ENCODE peak calls at places on chromosomes 2 and 18, in seven cellular contexts. P is GM12878, A is HL-60, O is K562, Y is HCT116, V is A549, U is Panc1. S is an unnamed sample.

GRCh38 chr2:3483227-3483985 is 35.9 kb downstream of the ADI1 start:
- DNase-seq in P (no peak), A (no peak), O (no peak), Y (no peak), V (no peak), U (no peak), S (no peak)

GRCh38 chr2:120771111-120771555 is 35.5 kb downstream of the GLI2 start:
- DNase-seq in P (no peak), A (no peak), O (no peak), Y (peak; percentile 61), V (no peak), U (no peak), S (no peak)

GRCh38 chr2:239678186-239678490 is 277.3 kb upstream of the HDAC4 start:
- DNase-seq in P (no peak), A (no peak), O (no peak), Y (no peak), V (no peak), U (no peak), S (no peak)

GRCh38 chr2:221596192-221596591 is 24.1 kb upstream of the EPHA4 start:
- DNase-seq in P (no peak), A (no peak), O (no peak), Y (no peak), V (no peak), U (no peak), S (no peak)

GRCh38 chr2:96485751-96486643 is 19.2 kb downstream of the NEURL3 start:
- DNase-seq in P (peak; percentile 97), A (peak; percentile 54), O (no peak), Y (no peak), V (no peak), U (no peak), S (peak; percentile 48)

GRCh38 chr2:98121149-98121548 is 34.2 kb downstream of the VWA3B start:
- DNase-seq in P (no peak), A (no peak), O (no peak), Y (no peak), V (no peak), U (no peak), S (no peak)

GRCh38 chr18:12751891-12752290 is 49.0 kb downstream of the PSMG2 start:
- DNase-seq in P (no peak), A (no peak), O (no peak), Y (no peak), V (no peak), U (no peak), S (no peak)

GRCh38 chr2:217653240-217653639 is 349.6 kb downstream of the TNS1 start:
- DNase-seq in P (no peak), A (no peak), O (no peak), Y (peak; percentile 46), V (peak; percentile 58), U (no peak), S (no peak)

GRCh38 chr2:238136820-238137537 is 1.5 kb upstream of the KLHL30 start:
- DNase-seq in P (no peak), A (peak; percentile 96), O (no peak), Y (no peak), V (no peak), U (no peak), S (peak; percentile 41)

GRCh38 chr18:79784965-79785770 is 12.6 kb upstream of the KCNG2 start:
- DNase-seq in P (no peak), A (no peak), O (no peak), Y (no peak), V (no peak), U (no peak), S (no peak)

GRCh38 chr2:156339110-156339847 is 6.8 kb upstream of the NR4A2 start:
- DNase-seq in P (no peak), A (no peak), O (no peak), Y (peak; percentile 93), V (no peak), U (no peak), S (no peak)

GRCh38 chr2:226489765-226490164 is 309.9 kb downstream of the IRS1 start:
- DNase-seq in P (peak; percentile 7), A (no peak), O (no peak), Y (no peak), V (peak; percentile 10), U (no peak), S (no peak)

GRCh38 chr2:73588177-73588576 is 54.0 kb downstream of the NAT8 start:
- DNase-seq in P (no peak), A (no peak), O (no peak), Y (no peak), V (no peak), U (no peak), S (no peak)

GRCh38 chr18:78659748-78660147 is 319.9 kb upstream of the SALL3 start:
- DNase-seq in P (no peak), A (no peak), O (peak; percentile 13), Y (no peak), V (no peak), U (no peak), S (no peak)

GRCh38 chr2:240453461-240454030 is 18.1 kb downstream of the GPC1 start:
- DNase-seq in P (no peak), A (no peak), O (no peak), Y (no peak), V (no peak), U (no peak), S (no peak)

GRCh38 chr2:197558393-197558792 is 42.5 kb downstream of the MOB4 start:
- DNase-seq in P (no peak), A (no peak), O (no peak), Y (no peak), V (no peak), U (no peak), S (no peak)

GRCh38 chr2:197560146-197560665 is 44.3 kb downstream of the MOB4 start:
- DNase-seq in P (no peak), A (no peak), O (no peak), Y (no peak), V (no peak), U (no peak), S (no peak)

GRCh38 chr2:197555467-197555866 is 39.6 kb downstream of the MOB4 start:
- DNase-seq in P (no peak), A (no peak), O (no peak), Y (no peak), V (no peak), U (no peak), S (no peak)

GRCh38 chr2:197559656-197560055 is 43.8 kb downstream of the MOB4 start:
- DNase-seq in P (no peak), A (no peak), O (no peak), Y (no peak), V (no peak), U (no peak), S (no peak)

GRCh38 chr2:197556456-197556855 is 40.6 kb downstream of the MOB4 start:
- DNase-seq in P (no peak), A (no peak), O (no peak), Y (no peak), V (no peak), U (no peak), S (no peak)
- TF ChIP-seq REST in P (no peak), A (no peak), O (no peak), Y (no peak), V (no peak), U (no peak), S (no peak)

DNA sequence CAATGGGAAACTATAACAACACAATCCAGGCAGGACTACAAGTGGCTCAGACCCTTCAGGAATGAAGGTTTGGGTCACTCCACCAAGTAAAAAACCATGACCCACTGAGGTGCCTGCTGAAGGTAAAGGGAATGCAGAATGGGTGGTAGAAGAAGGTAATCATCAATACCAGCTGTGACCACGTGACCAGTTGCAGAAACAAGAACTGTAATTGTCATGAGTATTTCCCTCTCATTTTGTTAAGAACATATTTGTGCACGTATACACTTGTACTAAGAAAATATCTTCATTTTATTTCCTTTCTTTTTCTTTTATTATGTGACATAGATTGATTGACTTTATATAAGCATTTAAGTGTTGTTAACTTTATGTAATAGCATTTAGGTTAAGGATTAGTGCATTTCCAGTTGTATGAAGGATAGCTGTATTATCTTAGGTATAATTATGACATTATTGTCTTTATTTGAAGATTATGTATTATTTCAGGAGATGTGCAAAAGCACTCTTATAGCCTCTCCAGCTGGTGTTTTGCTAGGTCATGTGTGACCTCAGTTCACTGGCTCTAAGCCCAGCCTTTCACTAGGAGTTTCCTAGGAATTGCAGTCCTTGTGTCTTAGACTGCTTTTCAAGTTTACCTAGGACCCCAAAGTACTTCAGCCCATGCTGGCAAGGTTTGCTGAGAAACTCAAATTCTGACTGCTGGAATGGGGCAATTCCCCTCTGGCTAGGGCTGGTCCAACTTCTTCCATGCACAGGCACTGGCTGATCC is 125.7 kb upstream of the DPP10 start:
- DNase-seq in P (no peak), A (no peak), O (no peak), Y (no peak), V (no peak), U (no peak), S (no peak)
- TF ChIP-seq REST in P (no peak), A (no peak), O (no peak), Y (no peak), V (no peak), U (no peak), S (no peak)

DNA sequence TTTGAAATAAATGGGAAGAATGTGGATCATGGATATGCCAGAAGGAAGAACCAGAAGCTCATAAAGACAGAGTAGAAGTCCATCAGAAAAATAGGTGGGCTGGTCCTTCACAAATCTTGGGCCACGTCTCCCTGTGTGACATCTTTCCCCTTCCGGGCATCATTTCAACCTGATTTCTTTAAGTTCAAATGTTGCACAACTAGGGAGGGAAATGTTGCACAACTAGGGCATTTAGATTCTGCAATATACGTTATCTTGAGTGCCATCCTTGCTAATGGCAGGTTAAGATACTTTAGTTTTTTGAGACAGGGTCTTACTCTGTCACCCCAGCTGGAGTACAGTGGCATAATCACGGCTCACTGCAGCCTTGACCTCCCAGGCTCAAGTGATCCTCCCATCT is 129.6 kb downstream of the CERS6 start:
- DNase-seq in P (no peak), A (no peak), O (no peak), Y (no peak), V (no peak), U (no peak), S (no peak)
- TF ChIP-seq REST in P (no peak), A (no peak), O (no peak), Y (no peak), V (no peak), U (no peak), S (no peak)

GRCh38 chr2:170745263-170745662 is 24.9 kb upstream of the ERICH2 start:
- DNase-seq in P (no peak), A (no peak), O (no peak), Y (no peak), V (no peak), U (no peak), S (no peak)

GRCh38 chr2:170744248-170745002 is 25.8 kb upstream of the ERICH2 start:
- DNase-seq in P (no peak), A (peak; percentile 71), O (no peak), Y (no peak), V (no peak), U (no peak), S (peak; percentile 81)

GRCh38 chr2:170743530-170744239 is 26.5 kb upstream of the ERICH2 start:
- DNase-seq in P (no peak), A (no peak), O (peak; percentile 92), Y (no peak), V (no peak), U (no peak), S (no peak)

GRCh38 chr2:170742896-170743529 is 27.2 kb upstream of the ERICH2 start:
- DNase-seq in P (no peak), A (no peak), O (no peak), Y (no peak), V (no peak), U (no peak), S (no peak)

DNA sequence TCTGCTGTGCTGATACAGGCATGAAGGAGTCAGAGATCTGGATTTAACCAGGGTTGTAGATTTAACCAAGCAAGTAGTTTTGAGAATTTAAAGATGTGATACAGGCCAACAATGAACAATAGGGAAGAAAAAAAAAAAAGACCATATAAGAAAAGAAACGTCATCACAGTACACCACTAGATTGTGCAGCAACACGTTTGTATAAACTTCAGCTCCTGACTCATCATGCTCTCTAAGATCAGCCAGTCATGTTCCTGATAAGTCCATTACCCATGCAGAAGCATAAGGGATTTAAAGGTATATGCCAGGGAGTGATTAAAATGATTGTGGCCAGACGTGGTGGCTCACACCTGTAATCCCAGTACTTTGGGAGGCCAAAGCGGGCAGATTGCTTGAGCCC is 22.3 kb upstream of the ERICH2 start:
- DNase-seq in P (no peak), A (no peak), O (peak; percentile 38), Y (no peak), V (no peak), U (no peak), S (no peak)
- TF ChIP-seq REST in P (no peak), A (no peak), O (no peak), Y (no peak), V (no peak), U (no peak), S (no peak)

S was measured in HepG2.